ENCODE peak calls at places on chromosomes 7 and 10, in eight cellular contexts. M is ACHN, L is NCI-H460, E is germinal center, Z is IMR-90, I is epithelial cell of prostate, T is iPS DF 6.9, Y is iris pigment epithelial cell. S is an unnamed sample.

GRCh38 chr7:46155367-46155766 is 234.3 kb upstream of the IGFBP3 start:
- DNase-seq in Z (no peak), M (no peak), I (no peak), E (no peak), T (no peak), L (no peak), Y (no peak), S (no peak)

GRCh38 chr7:138245682-138246081 is 169.4 kb downstream of the AKR1D1 start:
- DNase-seq in L (no peak), E (no peak), Y (peak), T (no peak), Z (no peak), M (no peak), I (no peak), S (no peak)

GRCh38 chr10:91944880-91945630 is 21.5 kb downstream of the BTAF1 start:
- DNase-seq in T (no peak), Z (peak), E (no peak), L (no peak), Y (peak), M (peak), I (no peak), S (no peak)

GRCh38 chr7:50369408-50370026 is 65.0 kb downstream of the IKZF1 start:
- DNase-seq in E (peak), Y (peak), Z (no peak), T (peak), M (peak), I (no peak), L (no peak), S (peak)

GRCh38 chr10:107418411-107418810 is 253.9 kb upstream of the SORCS1 start:
- DNase-seq in Z (no peak), Y (no peak), I (no peak), T (no peak), L (no peak), E (no peak), M (no peak), S (no peak)

GRCh38 chr10:44380829-44381600 is 3.9 kb downstream of the CXCL12 start:
- DNase-seq in Z (no peak), L (no peak), I (no peak), E (no peak), M (no peak), Y (no peak), T (no peak), S (no peak)

GRCh38 chr10:28082316-28082715 is 83.4 kb upstream of the ODAD2 start:
- DNase-seq in M (no peak), Z (no peak), L (no peak), I (no peak), Y (no peak), E (no peak), T (no peak), S (no peak)

GRCh38 chr10:47330366-47330765 is 8.1 kb downstream of the GDF2 start:
- DNase-seq in Y (no peak), L (no peak), E (no peak), M (no peak), I (no peak), T (no peak), Z (no peak), S (no peak)

GRCh38 chr7:46747869-46748576 is 827.0 kb upstream of the IGFBP3 start:
- DNase-seq in I (no peak), M (no peak), L (no peak), T (no peak), E (no peak), Y (no peak), Z (no peak), S (no peak)

GRCh38 chr7:155885162-155886160 is 73.2 kb upstream of the SHH start:
- DNase-seq in L (no peak), I (peak), Y (peak), T (no peak), Z (peak), M (peak), E (no peak), S (no peak)

GRCh38 chr7:121042195-121042594 is 53.7 kb downstream of the CPED1 start:
- DNase-seq in I (no peak), E (no peak), Y (no peak), M (no peak), T (no peak), Z (no peak), L (no peak), S (no peak)

GRCh38 chr10:116989439-116989838 is 15.5 kb downstream of the SHTN1 start:
- DNase-seq in M (no peak), Z (no peak), T (no peak), E (no peak), Y (no peak), I (no peak), L (no peak), S (no peak)

GRCh38 chr10:31142026-31142425 is 110.4 kb upstream of the ZNF438 start:
- DNase-seq in Y (peak), E (no peak), I (no peak), Z (peak), T (no peak), L (no peak), M (peak), S (no peak)

GRCh38 chr10:78920011-78920410 is 148.8 kb upstream of the ZMIZ1 start:
- DNase-seq in Y (no peak), L (no peak), I (no peak), M (no peak), Z (no peak), T (no peak), E (no peak), S (no peak)

GRCh38 chr10:30862486-30862885 is 169.2 kb downstream of the ZNF438 start:
- DNase-seq in Y (peak), M (no peak), L (no peak), E (no peak), I (no peak), T (no peak), Z (peak), S (no peak)

GRCh38 chr10:5618829-5619228 is 47.6 kb downstream of the ASB13 start:
- DNase-seq in T (no peak), M (no peak), Y (no peak), L (no peak), I (no peak), E (no peak), Z (no peak), S (no peak)

GRCh38 chr7:2628137-2628482 is 3.7 kb upstream of the TTYH3 start:
- DNase-seq in Z (no peak), Y (no peak), T (no peak), M (no peak), L (no peak), E (no peak), I (no peak), S (no peak)

GRCh38 chr10:113876461-113876860 is 22.0 kb downstream of the NHLRC2 start:
- DNase-seq in L (no peak), M (no peak), T (no peak), E (no peak), Y (no peak), Z (no peak), I (no peak), S (no peak)

GRCh38 chr7:21651697-21652096 is 108.9 kb downstream of the DNAH11 start:
- DNase-seq in Z (no peak), L (no peak), Y (no peak), T (no peak), E (no peak), I (no peak), M (no peak), S (no peak)

GRCh38 chr7:129741743-129742213 is 130.3 kb downstream of the NRF1 start:
- DNase-seq in E (no peak), T (no peak), Z (no peak), I (no peak), Y (no peak), M (no peak), L (no peak), S (no peak)

GRCh38 chr10:5293691-5294550 is 70.8 kb upstream of the UCN3 start:
- DNase-seq in T (peak), E (peak), L (peak), Y (peak), Z (peak), M (peak), I (peak), S (peak)

GRCh38 chr7:69640216-69640615 is 41.9 kb downstream of the AUTS2 start:
- DNase-seq in Y (no peak), Z (no peak), E (no peak), L (no peak), I (no peak), T (no peak), M (no peak), S (no peak)

GRCh38 chr7:159083698-159084068 is 61.0 kb downstream of the VIPR2 start:
- DNase-seq in Z (no peak), L (no peak), M (no peak), Y (no peak), I (no peak), T (no peak), E (no peak), S (no peak)

GRCh38 chr10:18140149-18140956 is at the start of gene CACNB2:
- DNase-seq in T (no peak), Z (peak), L (no peak), Y (peak), I (no peak), E (no peak), M (no peak), S (no peak)

GRCh38 chr10:100983868-100984669 is 3.2 kb downstream of the MRPL43 start:
- DNase-seq in I (no peak), Z (no peak), E (no peak), Y (no peak), M (no peak), T (no peak), L (no peak), S (no peak)

GRCh38 chr10:3902054-3902808 is 117.2 kb upstream of the KLF6 start:
- DNase-seq in T (no peak), Z (no peak), I (no peak), E (peak), Y (peak), L (peak), M (peak), S (no peak)

GRCh38 chr7:26280097-26280496 is 11.6 kb upstream of the SNX10 start:
- DNase-seq in Z (no peak), E (no peak), T (no peak), I (no peak), M (no peak), L (no peak), Y (no peak), S (no peak)

GRCh38 chr10:58399410-58399809 is 14.2 kb downstream of the TFAM start:
- DNase-seq in Z (peak), Y (peak), E (no peak), L (no peak), M (no peak), T (no peak), I (no peak), S (no peak)

GRCh38 chr7:139658919-139659675 is 118.7 kb downstream of the HIPK2 start:
- DNase-seq in E (no peak), L (no peak), Y (no peak), Z (no peak), T (no peak), M (no peak), I (no peak), S (no peak)

GRCh38 chr7:139773372-139773771 is 4.4 kb downstream of the HIPK2 start:
- DNase-seq in L (no peak), M (no peak), Z (no peak), I (no peak), E (no peak), T (no peak), Y (peak), S (no peak)